ENCODE peak calls at places on chromosome 2, in ten cellular contexts. D is KG1; W is T-helper 2 cell; B is NCI-H1092; J is stimulated activated CD4-positive, alpha-beta T cell treated with anti-CD3 and anti-CD28 coated beads, Interleukin-1b, Interleukin-23, amount 100 ng/mL, for 48 hours; Y is hypothalamus; I is left cardiac atrium; Q is iris pigment epithelial cell; N is pancreas; A is foreskin fibroblast. T is an unnamed sample.

GRCh38 chr2:105749583-105750399 is 5.1 kb downstream of the NCK2 start:
- DNase-seq in D (no peak), W (peak), B (no peak), J (peak), Y (no peak), I (no peak), Q (peak), N (no peak), A (no peak), T (peak)

GRCh38 chr2:62787381-62787780 is 81.9 kb downstream of the EHBP1 start:
- DNase-seq in D (no peak), W (peak), B (no peak), J (no peak), Y (no peak), I (no peak), Q (peak), N (no peak), A (peak), T (no peak)

GRCh38 chr2:80887923-80888322 is 583.4 kb upstream of the LRRTM1 start:
- DNase-seq in D (no peak), W (no peak), B (no peak), J (no peak), Y (no peak), I (no peak), Q (no peak), N (no peak), A (no peak), T (no peak)

GRCh38 chr2:200456567-200456966 is 53.3 kb downstream of the KCTD18 start:
- DNase-seq in D (no peak), W (no peak), B (no peak), J (no peak), Y (no peak), I (no peak), Q (no peak), N (no peak), A (no peak), T (no peak)

GRCh38 chr2:55176094-55176415 is 56.0 kb downstream of the CLHC1 start:
- DNase-seq in D (no peak), W (no peak), B (no peak), J (no peak), Y (no peak), I (no peak), Q (no peak), N (no peak), A (no peak), T (no peak)

GRCh38 chr2:1511455-1511854 is 98.2 kb downstream of the TPO start:
- DNase-seq in D (no peak), W (no peak), B (no peak), J (no peak), Y (no peak), I (no peak), Q (no peak), N (no peak), A (no peak), T (no peak)

GRCh38 chr2:216294305-216294704 is 78.0 kb downstream of the MARCHF4 start:
- DNase-seq in D (no peak), W (no peak), B (no peak), J (no peak), Y (no peak), I (no peak), Q (no peak), N (no peak), A (no peak), T (no peak)

GRCh38 chr2:227183657-227184367 is 19.4 kb downstream of the COL4A3 start:
- DNase-seq in D (no peak), W (no peak), B (no peak), J (no peak), Y (no peak), I (no peak), Q (peak), N (no peak), A (no peak), T (no peak)

GRCh38 chr2:119263025-119263424 is 39.4 kb downstream of the STEAP3 start:
- DNase-seq in D (no peak), W (no peak), B (no peak), J (no peak), Y (no peak), I (no peak), Q (no peak), N (no peak), A (no peak), T (no peak)

GRCh38 chr2:127597984-127598380 is 48.0 kb upstream of the GPR17 start:
- DNase-seq in D (no peak), W (peak), B (no peak), J (no peak), Y (no peak), I (no peak), Q (peak), N (no peak), A (peak), T (no peak)

GRCh38 chr2:20579866-20580265 is 71.0 kb downstream of the HS1BP3 start:
- DNase-seq in D (no peak), W (no peak), B (no peak), J (no peak), Y (no peak), I (peak), Q (no peak), N (no peak), A (no peak), T (no peak)

GRCh38 chr2:88059979-88060906 is 4.7 kb upstream of the KRCC1 start:
- DNase-seq in D (peak), W (peak), B (no peak), J (peak), Y (no peak), I (no peak), Q (peak), N (no peak), A (peak), T (no peak)

GRCh38 chr2:163717474-163717873 is 18.3 kb downstream of the FIGN start:
- DNase-seq in D (no peak), W (no peak), B (no peak), J (no peak), Y (no peak), I (no peak), Q (no peak), N (no peak), A (no peak), T (no peak)

GRCh38 chr2:84477886-84478285 is 18.8 kb upstream of the SUCLG1 start:
- DNase-seq in D (no peak), W (no peak), B (no peak), J (no peak), Y (no peak), I (no peak), Q (no peak), N (no peak), A (no peak), T (no peak)

GRCh38 chr2:144660518-144661316 is 140.8 kb upstream of the ZEB2 start:
- DNase-seq in D (peak), W (no peak), B (no peak), J (no peak), Y (no peak), I (no peak), Q (peak), N (no peak), A (no peak), T (no peak)

GRCh38 chr2:45121236-45121927 is 112.1 kb upstream of the SIX2 start:
- DNase-seq in D (no peak), W (no peak), B (no peak), J (no peak), Y (no peak), I (no peak), Q (no peak), N (no peak), A (no peak), T (no peak)

GRCh38 chr2:41880561-41881243 is 167.1 kb upstream of the PKDCC start:
- DNase-seq in D (no peak), W (no peak), B (no peak), J (no peak), Y (no peak), I (no peak), Q (no peak), N (no peak), A (no peak), T (no peak)

GRCh38 chr2:9657083-9657482 is 26.3 kb upstream of the YWHAQ start:
- DNase-seq in D (no peak), W (peak), B (no peak), J (no peak), Y (no peak), I (no peak), Q (no peak), N (no peak), A (no peak), T (no peak)

GRCh38 chr2:60423066-60423465 is 130.4 kb downstream of the BCL11A start:
- DNase-seq in D (no peak), W (no peak), B (no peak), J (no peak), Y (no peak), I (no peak), Q (no peak), N (no peak), A (no peak), T (no peak)

GRCh38 chr2:44543773-44544725 is 182.3 kb downstream of the CAMKMT start:
- DNase-seq in D (no peak), W (no peak), B (peak), J (no peak), Y (no peak), I (no peak), Q (no peak), N (no peak), A (peak), T (no peak)

GRCh38 chr2:108351889-108352288 is 25.9 kb upstream of the SULT1C4 start:
- DNase-seq in D (no peak), W (no peak), B (no peak), J (no peak), Y (no peak), I (no peak), Q (peak), N (no peak), A (peak), T (no peak)

GRCh38 chr2:37648316-37649011 is 23.0 kb downstream of the CDC42EP3 start:
- DNase-seq in D (peak), W (peak), B (no peak), J (no peak), Y (no peak), I (peak), Q (no peak), N (no peak), A (peak), T (peak)

GRCh38 chr2:128329607-128330006 is 10.9 kb upstream of the HS6ST1 start:
- DNase-seq in D (no peak), W (no peak), B (no peak), J (peak), Y (no peak), I (no peak), Q (peak), N (no peak), A (peak), T (peak)

GRCh38 chr2:109436635-109437225 is 177.0 kb downstream of the SEPTIN10 start:
- DNase-seq in D (no peak), W (no peak), B (peak), J (no peak), Y (no peak), I (no peak), Q (no peak), N (no peak), A (no peak), T (no peak)

GRCh38 chr2:140401056-140401455 is 1620.9 kb upstream of the NXPH2 start:
- DNase-seq in D (no peak), W (no peak), B (no peak), J (no peak), Y (no peak), I (no peak), Q (no peak), N (no peak), A (no peak), T (no peak)

GRCh38 chr2:112047537-112048235 is 7.4 kb upstream of the TMEM87B start:
- DNase-seq in D (no peak), W (no peak), B (no peak), J (no peak), Y (no peak), I (no peak), Q (no peak), N (no peak), A (no peak), T (no peak)

GRCh38 chr2:44392338-44392943 is 30.7 kb downstream of the CAMKMT start:
- DNase-seq in D (no peak), W (peak), B (peak), J (peak), Y (no peak), I (peak), Q (peak), N (no peak), A (peak), T (peak)

GRCh38 chr2:23828256-23828980 is 98.5 kb downstream of the ATAD2B start:
- DNase-seq in D (no peak), W (no peak), B (no peak), J (no peak), Y (no peak), I (no peak), Q (peak), N (no peak), A (no peak), T (no peak)

GRCh38 chr2:42828487-42829416 is 36.4 kb upstream of the HAAO start:
- DNase-seq in D (peak), W (peak), B (peak), J (peak), Y (no peak), I (peak), Q (peak), N (peak), A (peak), T (peak)

GRCh38 chr2:188970201-188970600 is 4.0 kb upstream of the COL3A1 start:
- DNase-seq in D (no peak), W (no peak), B (no peak), J (no peak), Y (no peak), I (no peak), Q (no peak), N (no peak), A (no peak), T (no peak)

GRCh38 chr2:174263989-174264388 is 15.7 kb upstream of the OLA1 start:
- DNase-seq in D (no peak), W (no peak), B (no peak), J (no peak), Y (no peak), I (no peak), Q (peak), N (no peak), A (peak), T (no peak)

GRCh38 chr2:19538411-19538963 is 180.1 kb upstream of the OSR1 start:
- DNase-seq in D (no peak), W (no peak), B (no peak), J (no peak), Y (no peak), I (peak), Q (peak), N (no peak), A (peak), T (no peak)

GRCh38 chr2:168480825-168481585 is 24.9 kb downstream of the CERS6 start:
- DNase-seq in D (no peak), W (no peak), B (no peak), J (no peak), Y (no peak), I (no peak), Q (no peak), N (no peak), A (no peak), T (no peak)

GRCh38 chr2:86225581-86225980 is 26.3 kb downstream of the MRPL35 start:
- DNase-seq in D (peak), W (peak), B (no peak), J (peak), Y (no peak), I (peak), Q (peak), N (no peak), A (peak), T (peak)

GRCh38 chr2:191894681-191895147 is 47.8 kb upstream of the CAVIN2 start:
- DNase-seq in D (no peak), W (no peak), B (no peak), J (no peak), Y (no peak), I (no peak), Q (peak), N (no peak), A (peak), T (no peak)